ENCODE peak calls at places on chromosomes 13 and 19, in seven cellular contexts. X, N, L, J, Z, O and C are unnamed samples.

GRCh38 chr13:41456768-41457588 is at the start of gene RGCC:
- DNase-seq in Z (peak), X (peak), L (peak), O (peak), J (peak), N (peak), C (peak)

GRCh38 chr19:37519890-37520289 is 13.2 kb downstream of the ZNF793 start:
- DNase-seq in Z (no peak), O (no peak), X (no peak), L (peak), N (no peak), J (peak), C (no peak)

GRCh38 chr13:44311011-44311481 is 62.6 kb upstream of the SERP2 start:
- DNase-seq in X (no peak), O (peak), N (peak), Z (no peak), L (peak), J (peak), C (no peak)

GRCh38 chr19:4742717-4743646 is 19.3 kb upstream of the DPP9 start:
- DNase-seq in O (no peak), X (no peak), Z (peak), L (no peak), N (no peak), J (no peak), C (no peak)

GRCh38 chr19:35045667-35046300 is 4.3 kb downstream of the HPN start:
- DNase-seq in L (peak), Z (no peak), O (no peak), J (no peak), X (no peak), N (peak), C (peak)

GRCh38 chr13:43006893-43007631 is 15.0 kb upstream of the EPSTI1 start:
- DNase-seq in X (no peak), Z (no peak), O (no peak), N (peak), J (peak), L (peak), C (no peak)

GRCh38 chr13:111216166-111216960 is 101.3 kb downstream of the ARHGEF7 start:
- DNase-seq in N (no peak), X (peak), O (no peak), Z (peak), J (peak), L (peak), C (peak)

GRCh38 chr19:28706693-28707092 is 506.3 kb downstream of the UQCRFS1 start:
- DNase-seq in J (peak), L (no peak), X (no peak), Z (no peak), N (no peak), O (no peak), C (no peak)

GRCh38 chr13:95355491-95355890 is 54.2 kb upstream of the ABCC4 start:
- DNase-seq in J (peak), Z (no peak), X (no peak), O (no peak), N (peak), L (peak), C (no peak)

GRCh38 chr19:35673121-35673804 is 6.9 kb downstream of the UPK1A start:
- DNase-seq in L (peak), X (peak), J (peak), O (peak), N (peak), Z (peak), C (peak)

GRCh38 chr13:68697551-68697950 is 1410.1 kb upstream of the ATXN8OS start:
- DNase-seq in X (no peak), O (no peak), J (no peak), N (no peak), L (no peak), Z (no peak), C (no peak)

GRCh38 chr13:84810781-84811180 is 928.5 kb upstream of the SLITRK1 start:
- DNase-seq in X (no peak), O (no peak), J (no peak), L (no peak), N (no peak), Z (no peak), C (no peak)

GRCh38 chr13:98285317-98285716 is 108.2 kb upstream of the RNF113B start:
- DNase-seq in N (peak), J (no peak), L (no peak), X (no peak), O (no peak), Z (no peak), C (no peak)

GRCh38 chr13:103431880-103432279 is 365.7 kb upstream of the SLC10A2 start:
- DNase-seq in O (no peak), L (no peak), N (no peak), X (no peak), J (no peak), Z (no peak), C (no peak)

GRCh38 chr13:27928805-27929753 is 9.3 kb downstream of the PDX1 start:
- DNase-seq in L (no peak), J (no peak), N (no peak), Z (no peak), O (no peak), X (no peak), C (no peak)
- TF ChIP-seq CTCF in L (no peak), J (no peak), N (no peak), Z (no peak), O (no peak), X (no peak), C (no peak)

GRCh38 chr19:49954933-49955332 is 6.0 kb downstream of the SIGLEC11 start:
- DNase-seq in O (no peak), Z (no peak), N (no peak), X (no peak), L (peak), J (peak), C (no peak)

GRCh38 chr19:49952906-49953305 is 8.1 kb downstream of the SIGLEC11 start:
- DNase-seq in N (no peak), O (no peak), L (no peak), Z (no peak), X (no peak), J (no peak), C (no peak)

GRCh38 chr19:49953376-49953775 is 7.6 kb downstream of the SIGLEC11 start:
- DNase-seq in O (no peak), X (no peak), L (no peak), J (no peak), Z (no peak), N (no peak), C (no peak)

GRCh38 chr19:49952475-49952829 is 8.5 kb downstream of the SIGLEC11 start:
- DNase-seq in Z (no peak), J (no peak), X (no peak), O (no peak), N (no peak), L (no peak), C (no peak)

GRCh38 chr19:49954092-49954825 is 6.7 kb downstream of the SIGLEC11 start:
- DNase-seq in N (peak), J (peak), Z (no peak), L (peak), O (no peak), X (no peak), C (no peak)
- TF ChIP-seq CTCF in N (no peak), J (no peak), Z (no peak), L (no peak), O (no peak), X (no peak), C (no peak)

GRCh38 chr19:20247016-20247683 is 80.1 kb downstream of the ZNF486 start:
- DNase-seq in O (peak), Z (peak), N (peak), X (no peak), L (peak), J (peak), C (no peak)
- TF ChIP-seq CTCF in O (peak), Z (peak), N (peak), X (peak), L (peak), J (peak), C (no peak)

GRCh38 chr13:26719356-26719945 is 41.1 kb downstream of the GPR12 start:
- DNase-seq in N (peak), Z (no peak), J (no peak), X (no peak), L (no peak), O (no peak), C (no peak)
- TF ChIP-seq CTCF in N (peak), Z (no peak), J (no peak), X (no peak), L (peak), O (no peak), C (no peak)

GRCh38 chr19:8529369-8530006 is 15.5 kb upstream of the ZNF414 start:
- DNase-seq in N (no peak), X (no peak), J (no peak), L (no peak), O (no peak), Z (no peak), C (no peak)

GRCh38 chr19:8530061-8530679 is 16.2 kb upstream of the ZNF414 start:
- DNase-seq in J (no peak), Z (no peak), X (no peak), L (no peak), N (no peak), O (no peak), C (no peak)

GRCh38 chr19:8526345-8527062 is 12.5 kb upstream of the ZNF414 start:
- DNase-seq in Z (peak), X (peak), O (peak), L (peak), J (peak), N (peak), C (no peak)

GRCh38 chr19:8528500-8528899 is 14.5 kb upstream of the ZNF414 start:
- DNase-seq in X (no peak), O (no peak), J (no peak), L (no peak), Z (no peak), N (no peak), C (no peak)

GRCh38 chr19:8525401-8525684 is 11.4 kb upstream of the ZNF414 start:
- DNase-seq in O (no peak), L (no peak), N (no peak), J (no peak), X (no peak), Z (no peak), C (no peak)
- TF ChIP-seq CTCF in O (no peak), L (peak), N (peak), J (no peak), X (no peak), Z (peak), C (no peak)